ENCODE peak calls at places on chromosomes 11 and 22, in five cellular contexts. B, C, O, A and M are unnamed samples.

GRCh38 chr11:131195801-131196517 is 174.5 kb upstream of the NTM start:
- DNase-seq in A (no peak), C (peak), B (peak), O (peak), M (no peak)

GRCh38 chr11:38835986-38836385 is 2237.9 kb upstream of the RAG2 start:
- DNase-seq in C (no peak), A (no peak), O (no peak), B (no peak), M (no peak)

GRCh38 chr22:24707477-24707816 is 67.1 kb downstream of the PIWIL3 start:
- DNase-seq in A (no peak), B (peak), O (no peak), C (no peak), M (no peak)

GRCh38 chr22:37985751-37986281 is 1.5 kb upstream of the SOX10 start:
- DNase-seq in A (no peak), C (no peak), O (no peak), B (no peak), M (no peak)

GRCh38 chr11:132405728-132406127 is 1035.3 kb downstream of the NTM start:
- DNase-seq in A (no peak), C (no peak), O (no peak), B (no peak), M (no peak)

GRCh38 chr11:100557830-100558611 is 129.1 kb upstream of the ARHGAP42 start:
- DNase-seq in A (no peak), B (no peak), O (peak), C (no peak), M (no peak)

GRCh38 chr11:46197421-46197820 is 76.2 kb upstream of the PHF21A start:
- DNase-seq in O (no peak), B (no peak), A (no peak), C (no peak), M (no peak)

GRCh38 chr22:36546092-36546804 is 17.3 kb upstream of the EIF3D start:
- DNase-seq in O (peak), A (peak), C (peak), B (peak), M (peak)

GRCh38 chr22:30606455-30607299 is at the start of gene TCN2:
- DNase-seq in A (peak), C (peak), O (peak), B (peak), M (peak)

GRCh38 chr22:37239336-37240239 is 4.5 kb downstream of the RAC2 start:
- DNase-seq in A (no peak), C (no peak), O (no peak), B (peak), M (no peak)

GRCh38 chr22:50049299-50050195 is 8.6 kb downstream of the TTLL8 start:
- DNase-seq in C (no peak), B (no peak), A (no peak), O (no peak), M (no peak)

DNA sequence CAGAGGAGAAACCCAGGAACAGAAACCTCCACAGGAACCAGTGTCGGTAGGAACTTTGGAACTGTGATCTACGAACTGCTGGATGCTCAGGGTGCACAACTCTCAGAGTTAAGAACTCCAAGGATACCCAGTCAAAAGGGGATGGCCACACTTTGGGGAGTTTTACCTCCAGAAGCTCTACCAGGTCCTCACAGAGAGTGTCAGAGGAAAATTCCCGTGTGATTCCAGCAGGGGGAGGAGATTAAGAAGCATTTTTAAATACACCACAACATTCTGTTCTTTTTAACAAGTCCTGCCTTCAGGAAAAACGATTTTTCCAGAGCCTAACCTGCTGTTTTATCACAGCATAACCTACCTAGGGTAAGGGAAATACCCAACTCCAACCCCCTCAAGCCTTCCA is 104.0 kb downstream of the SOX6 start:
- DNase-seq in O (no peak), B (no peak), C (peak), A (no peak), M (no peak)
- TF ChIP-seq CTCF in O (no peak), B (peak), C (no peak), A (peak), M (peak)

DNA sequence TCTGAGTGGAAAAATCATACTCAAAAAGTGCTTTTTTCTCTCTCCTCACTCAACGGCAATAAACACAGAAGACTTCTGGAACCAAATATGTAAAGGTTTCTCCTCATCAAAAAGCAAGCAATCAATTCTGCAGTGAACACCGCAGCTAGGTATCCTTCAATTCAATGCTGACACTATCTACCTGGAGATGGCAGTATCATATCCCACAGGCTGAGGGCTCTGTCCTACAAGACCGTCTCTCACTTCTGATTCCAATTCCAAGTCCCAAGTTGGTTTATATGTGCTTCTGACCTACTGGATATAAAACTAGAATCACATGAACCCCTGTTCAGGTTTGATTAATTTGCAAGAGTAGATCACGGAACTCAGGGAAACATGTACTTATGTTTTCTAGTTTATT is 59.7 kb upstream of the LUZP2 start:
- DNase-seq in O (no peak), A (no peak), B (no peak), C (no peak), M (no peak)
- TF ChIP-seq CTCF in O (no peak), A (no peak), B (no peak), C (peak), M (no peak)

GRCh38 chr11:72456651-72457050 is 22.3 kb upstream of the CLPB start:
- DNase-seq in B (no peak), C (no peak), O (no peak), A (no peak), M (no peak)
- TF ChIP-seq CTCF in B (no peak), C (no peak), O (no peak), A (no peak), M (no peak)

GRCh38 chr11:117239295-117239694 is 6.8 kb downstream of the RNF214 start:
- DNase-seq in B (no peak), A (no peak), C (peak), O (peak), M (no peak)
- TF ChIP-seq CTCF in B (no peak), A (no peak), C (peak), O (peak), M (no peak)

GRCh38 chr11:43639920-43640319 is 40.6 kb upstream of the HSD17B12 start:
- DNase-seq in A (no peak), B (no peak), C (no peak), O (no peak), M (no peak)

GRCh38 chr11:43644626-43645299 is 35.8 kb upstream of the HSD17B12 start:
- DNase-seq in O (peak), C (peak), A (no peak), B (peak), M (no peak)

GRCh38 chr11:43646767-43647166 is 33.8 kb upstream of the HSD17B12 start:
- DNase-seq in C (no peak), O (no peak), B (no peak), A (no peak), M (no peak)

GRCh38 chr11:43648888-43649287 is 31.6 kb upstream of the HSD17B12 start:
- DNase-seq in C (no peak), O (no peak), B (no peak), A (no peak), M (no peak)

DNA sequence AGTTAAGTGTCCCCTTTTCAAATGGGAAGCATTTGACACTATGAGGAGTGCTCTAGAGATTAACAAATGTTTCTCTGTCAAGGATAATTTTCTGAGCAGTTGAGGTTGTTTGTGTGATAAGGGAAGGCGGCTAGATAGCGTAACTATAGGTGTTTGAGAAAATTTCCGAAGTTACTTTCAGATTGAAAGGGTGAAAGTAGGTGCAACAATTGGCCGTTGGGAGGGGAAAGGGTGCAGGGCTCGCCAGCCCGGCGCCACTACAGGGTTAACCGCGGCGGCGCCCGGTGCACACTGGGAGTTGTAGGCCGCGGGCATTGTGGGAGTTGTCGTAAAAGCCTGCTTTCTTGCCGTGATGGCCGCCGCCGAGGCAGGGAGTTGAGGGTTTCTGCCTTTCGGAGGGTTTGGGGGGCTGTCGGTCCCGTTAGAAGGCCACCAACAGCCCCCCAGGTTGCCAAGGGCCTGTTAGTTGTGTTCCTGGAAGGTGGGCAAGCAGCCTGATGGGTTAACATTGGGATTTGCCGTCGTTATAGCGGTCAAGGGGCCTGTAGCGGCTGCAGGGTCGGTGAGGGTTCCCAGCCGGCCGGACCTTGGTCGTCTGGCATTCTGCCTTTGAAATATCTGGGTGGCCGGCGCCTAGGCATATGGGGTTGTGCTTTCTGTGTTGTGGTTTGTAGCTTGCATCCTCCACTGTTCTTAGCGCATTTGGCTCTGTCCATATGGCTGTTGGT is 36.5 kb upstream of the HSD17B12 start:
- DNase-seq in B (peak), O (peak), C (peak), A (peak), M (peak)
- TF ChIP-seq CTCF in B (no peak), O (no peak), C (no peak), A (no peak), M (no peak)

GRCh38 chr11:32583451-32584271 is at the start of gene EIF3M:
- DNase-seq in C (peak), B (peak), A (peak), O (peak), M (peak)

GRCh38 chr11:32584921-32585320 is 1.3 kb downstream of the EIF3M start:
- DNase-seq in B (no peak), C (peak), A (no peak), O (no peak), M (no peak)

GRCh38 chr11:32581556-32581955 is 2.1 kb upstream of the EIF3M start:
- DNase-seq in O (no peak), B (no peak), C (no peak), A (no peak), M (no peak)

GRCh38 chr11:32580967-32581366 is 2.7 kb upstream of the EIF3M start:
- DNase-seq in A (no peak), O (peak), B (no peak), C (no peak), M (no peak)

DNA sequence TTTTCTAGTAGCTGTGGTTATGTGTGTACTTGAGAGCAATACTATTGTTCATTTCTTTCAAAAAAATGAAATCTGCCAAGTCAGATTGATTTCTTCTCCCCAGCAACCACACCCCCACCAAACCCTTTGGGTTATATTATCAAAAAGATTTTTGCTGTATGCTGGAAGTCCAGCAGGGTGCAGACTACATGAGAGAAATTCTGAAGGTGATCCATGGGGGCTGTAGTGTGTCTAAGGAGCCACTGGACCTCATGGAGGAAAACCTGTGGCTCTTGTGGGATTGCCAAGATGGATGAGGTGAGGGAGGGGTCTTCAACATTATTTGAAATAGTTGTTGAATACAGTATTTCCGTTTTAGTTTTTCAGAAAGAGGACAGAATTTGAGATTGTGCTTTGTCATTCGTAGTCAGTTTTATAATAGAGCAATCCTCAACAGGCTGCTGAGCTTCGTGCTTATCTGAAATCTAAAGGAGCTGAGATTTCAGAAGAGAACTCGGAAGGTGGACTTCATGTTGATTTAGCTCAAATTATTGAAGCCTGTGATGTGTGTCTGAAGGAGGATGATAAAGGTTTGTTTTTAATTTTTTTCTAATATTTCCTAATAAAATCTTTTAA is 3.1 kb downstream of the EIF3M start:
- DNase-seq in O (peak), A (no peak), B (no peak), C (no peak), M (no peak)
- TF ChIP-seq CTCF in O (peak), A (peak), B (no peak), C (peak), M (peak)